ENCODE peak calls at places on chromosomes 16 and 17, in five cellular contexts. R is left lung; J is GM23338; Y is H9; A is CD8-positive, alpha-beta memory T cell. W is an unnamed sample.
A peak's percentile ranks its signal among the peaks of the same experiment; 100 is the strongest.

GRCh38 chr17:50618941-50619340 is 15.7 kb upstream of the ABCC3 start:
- DNase-seq in A (no peak), R (no peak), J (no peak), Y (no peak), W (no peak)

GRCh38 chr17:82787081-82787848 is 35.4 kb downstream of the TBCD start:
- DNase-seq in R (peak; percentile 69), A (no peak), J (no peak), Y (no peak), W (no peak)

GRCh38 chr17:48294989-48295892 is 134.8 kb downstream of the SKAP1 start:
- DNase-seq in A (no peak), Y (no peak), R (no peak), J (no peak), W (no peak)

GRCh38 chr17:80256034-80256350 is 4.7 kb upstream of the RNF213 start:
- DNase-seq in R (peak; percentile 8), Y (no peak), A (no peak), J (no peak), W (no peak)

GRCh38 chr16:4360538-4361021 is 9.5 kb upstream of the PAM16 start:
- DNase-seq in A (no peak), J (no peak), Y (peak; percentile 68), R (peak; percentile 67), W (peak; percentile 82)

GRCh38 chr16:80536246-80536645 is 4.5 kb upstream of the DYNLRB2 start:
- DNase-seq in R (no peak), Y (no peak), A (no peak), J (no peak), W (no peak)

GRCh38 chr16:2826591-2827480 is 3.3 kb upstream of the ZG16B start:
- DNase-seq in A (no peak), J (no peak), Y (no peak), R (peak; percentile 63), W (peak; percentile 46)

GRCh38 chr17:9472094-9472493 is 103.5 kb downstream of the STX8 start:
- DNase-seq in R (no peak), J (no peak), Y (no peak), A (no peak), W (no peak)

GRCh38 chr17:50908860-50909764 is 43.0 kb upstream of the TOB1 start:
- DNase-seq in Y (peak; percentile 84), J (peak; percentile 76), A (peak; percentile 53), R (no peak), W (peak; percentile 94)

GRCh38 chr17:15038656-15039055 is 226.5 kb downstream of the PMP22 start:
- DNase-seq in A (no peak), Y (no peak), R (no peak), J (no peak), W (peak; percentile 78)

GRCh38 chr17:15377200-15377599 is 35.8 kb upstream of the TEKT3 start:
- DNase-seq in A (no peak), R (no peak), J (no peak), Y (no peak), W (peak; percentile 35)

GRCh38 chr16:12906271-12906670 is 4.9 kb downstream of the SHISA9 start:
- DNase-seq in A (no peak), R (no peak), Y (no peak), J (no peak), W (no peak)

GRCh38 chr17:43760254-43760852 is 1.8 kb upstream of the SOST start:
- DNase-seq in Y (peak; percentile 99), J (peak; percentile 97), A (peak; percentile 79), R (peak; percentile 92), W (peak; percentile 100)

GRCh38 chr16:28193530-28194423 is 18.0 kb downstream of the XPO6 start:
- DNase-seq in A (peak; percentile 23), Y (no peak), J (no peak), R (no peak), W (no peak)

GRCh38 chr17:47864791-47865216 is 13.8 kb upstream of the SP6 start:
- DNase-seq in A (no peak), J (no peak), R (no peak), Y (no peak), W (no peak)

GRCh38 chr17:290626-291025 is 62.0 kb downstream of the RPH3AL start:
- DNase-seq in J (no peak), A (no peak), Y (no peak), R (peak; percentile 28), W (no peak)

GRCh38 chr16:76766538-76766937 is 424.5 kb upstream of the MON1B start:
- DNase-seq in R (no peak), Y (no peak), A (no peak), J (no peak), W (no peak)

GRCh38 chr16:66714659-66715307 is 18.2 kb upstream of the CMTM4 start:
- DNase-seq in R (no peak), J (no peak), Y (no peak), A (no peak), W (no peak)

GRCh38 chr16:27366687-27367462 is 35.1 kb upstream of the IL21R start:
- DNase-seq in J (no peak), A (no peak), Y (no peak), R (no peak), W (no peak)

GRCh38 chr16:23827245-23827543 is 8.6 kb upstream of the PRKCB start:
- DNase-seq in R (no peak), J (no peak), A (no peak), Y (no peak), W (no peak)

GRCh38 chr16:25040543-25040942 is 25.4 kb upstream of the ARHGAP17 start:
- DNase-seq in J (no peak), R (no peak), Y (no peak), A (no peak), W (no peak)

GRCh38 chr16:84460406-84461028 is 43.9 kb downstream of the MEAK7 start:
- DNase-seq in R (no peak), J (no peak), Y (peak; percentile 27), A (no peak), W (peak; percentile 26)

DNA sequence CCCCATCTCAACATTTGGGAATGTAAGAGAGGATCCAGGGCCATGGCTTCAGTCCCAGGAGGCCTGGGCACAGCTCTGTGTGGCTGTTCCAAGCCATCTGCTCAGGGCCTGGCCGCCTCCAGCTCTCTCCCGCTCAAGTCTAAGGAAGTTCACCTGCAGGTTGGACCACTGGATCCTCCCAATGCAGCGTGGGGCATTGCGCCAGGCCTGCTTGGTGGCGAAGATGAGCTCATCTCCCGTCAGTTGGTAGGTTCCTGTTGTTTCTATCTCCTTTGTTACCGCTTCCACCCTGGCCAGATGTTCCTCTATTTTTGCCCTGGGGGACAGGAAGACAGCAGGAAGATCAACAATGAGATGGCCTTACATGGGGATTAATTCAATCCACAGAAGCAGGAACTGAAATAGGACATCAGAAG is 17.5 kb downstream of the NOS2 start:
- DNase-seq in J (no peak), R (peak; percentile 61), A (no peak), Y (no peak), W (no peak)
- H3K4me1 ChIP-seq in J (no peaks in the 10 kb centered on the region), R (no peaks in the 10 kb centered on the region), A (no peaks in the 10 kb centered on the region), Y (no peaks in the 10 kb centered on the region), W (no peaks in the 10 kb centered on the region)

GRCh38 chr16:48907906-48908634 is 298.1 kb upstream of the N4BP1 start:
- DNase-seq in R (no peak), Y (no peak), A (no peak), J (no peak), W (no peak)

GRCh38 chr16:48911700-48912099 is 301.7 kb upstream of the N4BP1 start:
- DNase-seq in Y (no peak), A (no peak), R (no peak), J (peak; percentile 56), W (peak; percentile 58)

GRCh38 chr16:48910214-48910613 is 300.2 kb upstream of the N4BP1 start:
- DNase-seq in R (no peak), Y (no peak), J (no peak), A (no peak), W (no peak)

GRCh38 chr16:48912360-48912759 is 302.4 kb upstream of the N4BP1 start:
- DNase-seq in R (no peak), A (no peak), Y (peak; percentile 56), J (peak; percentile 48), W (peak; percentile 61)

DNA sequence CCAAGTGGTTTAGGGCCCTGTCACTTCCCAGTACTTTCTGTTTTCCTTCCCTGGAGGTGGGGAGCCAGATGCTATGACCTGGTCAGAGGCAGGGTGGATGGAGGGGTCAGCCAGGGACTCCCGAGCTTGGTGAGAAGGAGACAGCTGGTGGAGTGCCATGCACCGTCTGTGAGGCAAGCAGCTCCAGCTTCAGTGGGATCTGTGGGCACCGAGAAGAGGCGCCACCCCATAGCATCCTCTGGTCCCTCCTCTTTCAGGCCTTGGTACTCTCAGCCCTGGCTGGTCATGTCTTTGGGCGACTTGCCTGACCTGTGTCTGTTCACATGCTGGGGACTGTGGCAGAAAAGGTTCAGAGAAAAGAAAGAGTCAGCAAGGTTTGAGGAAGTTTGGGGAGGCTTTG is 299.3 kb upstream of the N4BP1 start:
- DNase-seq in J (no peak), R (no peak), Y (no peak), A (no peak), W (no peak)
- H3K27ac ChIP-seq in J (no peak overlapping the region), R (no peak overlapping the region), Y (no peak overlapping the region), A (no peak overlapping the region), W (no peak overlapping the region)

DNA sequence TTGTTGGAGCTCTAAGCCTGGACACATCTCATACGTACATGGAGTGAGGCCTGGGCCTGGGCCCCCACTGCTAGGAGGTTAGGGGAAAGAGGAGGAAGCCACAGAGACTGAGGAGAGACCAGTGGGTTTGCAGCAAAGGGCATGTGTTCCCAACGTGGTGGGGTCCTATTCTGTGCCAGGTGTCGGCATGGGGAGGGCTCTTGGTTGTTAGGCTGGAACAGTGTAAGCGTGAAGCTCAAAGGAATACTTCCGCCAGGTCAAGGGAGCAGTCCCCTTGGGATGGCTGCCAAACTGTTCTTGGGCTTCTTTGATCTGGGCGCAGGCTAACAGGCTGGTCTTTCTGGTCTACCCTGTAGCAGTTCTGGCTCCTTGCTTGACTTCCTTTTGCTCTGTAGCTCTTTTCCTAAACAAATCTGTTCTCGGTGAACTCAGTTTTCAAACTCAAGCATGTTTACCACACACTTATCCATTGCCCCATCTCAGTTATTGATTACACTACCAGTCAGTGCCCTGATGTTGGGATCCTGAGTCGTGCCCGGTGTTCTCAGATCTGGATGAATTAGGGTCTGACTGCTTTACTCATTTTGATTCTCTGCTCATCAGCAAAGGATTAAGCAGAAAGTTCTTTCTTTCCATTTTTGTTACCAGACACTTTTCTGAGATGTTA is 36.4 kb downstream of the GPT2 start:
- DNase-seq in Y (no peak), R (no peak), A (no peak), J (no peak), W (no peak)
- H3K4me1 ChIP-seq in Y (no peaks in the 10 kb centered on the region), R (no peaks in the 10 kb centered on the region), A (no peaks in the 10 kb centered on the region), J (no peaks in the 10 kb centered on the region), W (no peaks in the 10 kb centered on the region)

DNA sequence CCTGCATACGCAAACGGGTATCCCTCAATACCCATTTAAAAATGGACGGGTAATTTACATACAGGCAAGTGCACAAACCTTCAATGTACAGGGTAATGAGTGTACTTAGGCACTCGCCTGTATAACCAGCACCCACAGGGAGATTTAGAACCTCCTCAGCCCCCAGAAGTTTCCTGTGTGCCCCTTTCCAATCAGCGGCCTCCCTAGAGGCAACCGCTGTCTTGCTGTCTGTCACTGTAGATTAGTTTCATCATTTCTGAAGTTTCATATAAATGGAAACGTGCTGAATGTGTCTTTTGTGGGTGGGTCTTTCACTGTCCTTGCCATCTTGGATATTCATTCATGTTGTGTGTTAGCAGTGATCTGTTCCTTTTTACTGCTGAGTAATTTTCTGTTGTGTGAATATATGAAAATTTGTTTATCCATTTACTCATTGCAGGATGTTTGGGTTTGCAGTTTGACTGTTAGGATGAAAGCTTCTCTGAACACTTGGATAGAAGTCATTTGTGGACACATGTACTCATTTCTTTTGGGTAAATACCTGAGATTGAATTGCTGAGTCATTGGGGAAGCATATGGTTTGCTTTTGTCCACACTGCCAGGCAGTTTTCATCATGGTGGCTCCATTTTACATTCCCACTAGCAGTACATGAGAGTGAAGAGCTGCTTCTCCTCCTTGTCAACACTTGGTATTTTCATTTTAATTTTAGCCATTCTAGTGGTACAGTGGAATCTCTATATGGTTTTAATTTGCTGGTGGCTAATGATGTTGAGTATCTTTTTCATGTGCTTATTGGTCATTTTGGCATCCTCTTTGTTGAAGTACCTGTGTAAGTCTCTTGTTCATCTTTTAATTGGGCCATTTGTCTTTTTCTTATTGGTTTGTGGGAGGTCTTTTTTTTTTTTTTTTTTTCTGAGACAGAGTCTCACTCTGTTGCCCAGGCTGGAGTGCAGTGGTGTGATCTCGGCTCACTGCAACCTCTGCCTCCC is 2.1 kb upstream of the ADCY7 start:
- DNase-seq in Y (no peak), J (no peak), R (no peak), A (no peak), W (peak; percentile 32)
- H3K27ac ChIP-seq in Y (no peak overlapping the region), J (no peak overlapping the region), R (no peak overlapping the region), A (peak overlapping the region; percentile 53), W (no peak overlapping the region)